ENCODE peak calls at places on chromosomes 3 and 15, in seven cellular contexts. F is upper lobe of right lung; K is CD8-positive, alpha-beta T cell; G is pancreas; S is thoracic aorta; R is transverse colon; L is GM12878. B is an unnamed sample.

GRCh38 chr3:171748341-171748918 is 61.9 kb downstream of the PLD1 start:
- DNase-seq in G (no peak), L (no peak), S (no peak), F (no peak), K (no peak), R (no peak), B (peak)

GRCh38 chr3:187677604-187678003 is 7.4 kb upstream of the SST start:
- DNase-seq in K (no peak), R (no peak), S (no peak), G (no peak), F (no peak), L (no peak), B (no peak)

GRCh38 chr3:38002291-38002876 is 11.8 kb downstream of the VILL start:
- DNase-seq in G (peak), S (no peak), K (no peak), R (peak), F (peak), L (no peak), B (no peak)

GRCh38 chr3:87287025-87287424 is 10.6 kb upstream of the POU1F1 start:
- DNase-seq in R (no peak), K (no peak), F (no peak), L (no peak), S (no peak), G (no peak), B (peak)

GRCh38 chr3:45981321-45982038 is 14.1 kb downstream of the FYCO1 start:
- DNase-seq in F (no peak), R (no peak), K (no peak), L (no peak), G (no peak), S (no peak), B (peak)

GRCh38 chr15:71777216-71777943 is 33.0 kb upstream of the NR2E3 start:
- DNase-seq in F (no peak), R (no peak), K (no peak), S (no peak), G (no peak), L (no peak), B (no peak)

GRCh38 chr15:73745073-73745472 is 8.1 kb downstream of the INSYN1 start:
- DNase-seq in S (no peak), L (no peak), K (no peak), F (no peak), G (no peak), R (no peak), B (no peak)

GRCh38 chr15:82047493-82048446 is 2.0 kb upstream of the MEX3B start:
- DNase-seq in R (no peak), S (no peak), G (no peak), F (no peak), K (no peak), L (no peak), B (no peak)

GRCh38 chr3:134328147-134328591 is 46.1 kb downstream of the AMOTL2 start:
- DNase-seq in K (no peak), F (no peak), S (no peak), G (no peak), L (no peak), R (no peak), B (peak)

GRCh38 chr3:187319699-187320302 is 28.3 kb upstream of the MASP1 start:
- DNase-seq in K (peak), F (peak), G (peak), L (peak), S (peak), R (peak), B (peak)

GRCh38 chr3:61564405-61565059 is 3.2 kb downstream of the PTPRG start:
- DNase-seq in G (peak), F (peak), R (peak), S (peak), K (no peak), L (no peak), B (peak)

GRCh38 chr3:52092891-52093290 is 36.5 kb upstream of the DUSP7 start:
- DNase-seq in L (no peak), S (no peak), F (peak), G (no peak), R (no peak), K (no peak), B (no peak)

GRCh38 chr15:36595625-36596024 is 16.2 kb downstream of the CDIN1 start:
- DNase-seq in K (no peak), S (no peak), F (no peak), R (no peak), L (no peak), G (no peak), B (no peak)

GRCh38 chr15:64693134-64693533 is 82.3 kb downstream of the RBPMS2 start:
- DNase-seq in S (peak), K (no peak), G (no peak), R (peak), L (no peak), F (no peak), B (peak)

GRCh38 chr15:77821188-77821958 is 188.7 kb upstream of the LINGO1 start:
- DNase-seq in K (peak), L (no peak), G (peak), R (peak), F (no peak), S (no peak), B (peak)

GRCh38 chr3:53102601-53103147 is 27.6 kb downstream of the RFT1 start:
- DNase-seq in R (peak), S (no peak), G (peak), L (peak), F (no peak), K (no peak), B (no peak)

GRCh38 chr15:29136815-29137214 is 132.8 kb downstream of the NSMCE3 start:
- DNase-seq in F (peak), K (no peak), L (no peak), S (no peak), G (no peak), R (no peak), B (no peak)

GRCh38 chr15:75666823-75667501 is 19.2 kb downstream of the SNX33 start:
- DNase-seq in R (peak), G (no peak), K (no peak), F (peak), L (no peak), S (peak), B (peak)

GRCh38 chr3:40713795-40714194 is 189.0 kb downstream of the ZNF621 start:
- DNase-seq in G (no peak), F (no peak), R (no peak), S (no peak), L (peak), K (no peak), B (no peak)

GRCh38 chr15:41876689-41877088 is 17.2 kb downstream of the SPTBN5 start:
- DNase-seq in R (no peak), G (no peak), S (no peak), L (no peak), K (no peak), F (no peak), B (no peak)

GRCh38 chr3:89411211-89411610 is 303.8 kb downstream of the EPHA3 start:
- DNase-seq in R (no peak), G (no peak), F (no peak), K (no peak), S (no peak), L (no peak), B (no peak)

GRCh38 chr15:31162721-31163510 is 61.4 kb upstream of the TRPM1 start:
- DNase-seq in L (no peak), G (no peak), S (no peak), K (no peak), R (no peak), F (no peak), B (no peak)

GRCh38 chr3:111173328-111173900 is 101.8 kb downstream of the NECTIN3 start:
- DNase-seq in F (no peak), K (no peak), L (no peak), S (no peak), R (no peak), G (no peak), B (peak)

GRCh38 chr3:184196536-184196935 is 10.5 kb downstream of the ABCF3 start:
- DNase-seq in R (no peak), L (no peak), F (no peak), S (no peak), G (no peak), K (no peak), B (no peak)

GRCh38 chr15:66682865-66683264 is 19.2 kb upstream of the SMAD6 start:
- DNase-seq in G (no peak), S (no peak), L (no peak), F (no peak), R (no peak), K (no peak), B (peak)

GRCh38 chr15:57343018-57343417 is 33.3 kb upstream of the CGNL1 start:
- DNase-seq in F (no peak), K (no peak), S (no peak), R (no peak), G (no peak), L (no peak), B (no peak)

GRCh38 chr15:57348081-57348480 is 28.2 kb upstream of the CGNL1 start:
- DNase-seq in K (no peak), G (no peak), S (no peak), F (no peak), R (no peak), L (no peak), B (no peak)

GRCh38 chr15:57344282-57344681 is 32.0 kb upstream of the CGNL1 start:
- DNase-seq in S (no peak), F (no peak), K (no peak), R (no peak), G (no peak), L (no peak), B (no peak)

GRCh38 chr15:57343526-57343925 is 32.8 kb upstream of the CGNL1 start:
- DNase-seq in S (no peak), F (no peak), K (no peak), G (no peak), R (no peak), L (no peak), B (no peak)

DNA sequence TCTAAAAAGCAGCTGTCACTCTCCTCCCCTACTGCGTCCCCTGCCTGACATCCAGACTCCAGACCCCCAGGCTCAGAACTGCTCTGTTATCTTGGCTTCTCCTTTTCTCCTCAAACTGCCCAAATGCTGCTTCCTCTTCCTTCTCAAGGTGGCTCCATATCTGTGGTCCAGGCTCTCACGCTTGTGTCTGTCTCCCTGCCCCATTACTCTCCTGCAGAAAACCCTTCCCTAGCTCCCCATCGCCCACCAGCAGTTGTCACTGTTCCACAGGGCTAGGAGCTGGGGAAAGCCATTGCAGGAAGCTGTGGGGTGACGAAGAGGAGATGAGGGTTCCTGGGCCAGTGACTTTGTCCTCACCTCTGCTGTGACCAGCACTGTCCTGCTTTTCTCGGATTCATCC is 30.7 kb upstream of the CGNL1 start:
- DNase-seq in L (no peak), G (no peak), F (no peak), K (no peak), S (no peak), R (no peak), B (no peak)
- TF ChIP-seq CTCF in L (no peak), G (no peak), F (peak), K (no peak), S (no peak), R (no peak), B (peak)

DNA sequence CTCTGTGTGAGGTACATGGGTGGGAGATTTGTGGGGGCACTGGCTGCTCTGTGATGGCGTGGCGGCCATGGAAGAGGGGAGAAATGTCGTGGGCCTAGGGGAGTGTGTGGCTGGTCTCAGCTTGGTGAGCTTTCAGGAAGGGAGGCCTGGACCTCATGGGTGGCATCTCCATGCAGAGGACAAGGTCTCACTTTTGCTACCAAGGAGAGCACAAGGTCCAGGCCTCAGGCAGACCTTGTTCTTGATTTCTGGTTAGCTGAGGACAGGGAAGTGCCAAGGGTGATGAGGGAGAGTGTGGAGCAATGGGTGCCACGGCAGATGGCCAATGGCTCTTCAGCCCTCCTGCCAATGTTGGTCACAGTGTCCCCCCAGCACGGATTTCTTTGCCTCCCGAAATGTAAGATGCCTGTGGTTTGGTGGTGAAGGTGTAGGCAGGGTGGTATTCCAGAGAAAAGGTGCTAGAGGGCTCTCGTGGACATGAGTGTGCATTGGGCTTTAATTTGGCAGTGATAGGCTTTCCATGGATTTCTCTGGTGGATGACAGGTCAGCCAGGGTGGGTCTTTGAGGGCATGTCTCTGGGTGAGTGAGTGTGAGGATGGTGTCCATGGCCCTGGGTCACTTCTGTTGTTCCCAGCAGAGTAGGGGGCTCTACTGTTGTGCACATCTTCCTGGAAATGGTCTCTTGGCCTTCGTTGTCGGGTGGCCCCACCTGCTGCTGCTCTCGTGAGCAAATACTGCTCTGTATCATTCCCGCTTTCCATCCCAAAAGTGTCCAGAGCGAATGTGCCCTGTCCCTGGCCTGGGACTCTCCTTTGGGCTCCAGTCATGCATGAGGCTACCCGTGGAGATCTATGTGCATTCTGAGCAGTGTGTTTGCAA is 108.0 kb downstream of the SNRPN start:
- DNase-seq in L (no peak), R (no peak), G (no peak), S (no peak), F (no peak), K (no peak), B (no peak)
- H3K4me3 ChIP-seq in L (no peak), R (no peak), G (no peak), S (peak), F (no peak), K (peak), B (no peak)

DNA sequence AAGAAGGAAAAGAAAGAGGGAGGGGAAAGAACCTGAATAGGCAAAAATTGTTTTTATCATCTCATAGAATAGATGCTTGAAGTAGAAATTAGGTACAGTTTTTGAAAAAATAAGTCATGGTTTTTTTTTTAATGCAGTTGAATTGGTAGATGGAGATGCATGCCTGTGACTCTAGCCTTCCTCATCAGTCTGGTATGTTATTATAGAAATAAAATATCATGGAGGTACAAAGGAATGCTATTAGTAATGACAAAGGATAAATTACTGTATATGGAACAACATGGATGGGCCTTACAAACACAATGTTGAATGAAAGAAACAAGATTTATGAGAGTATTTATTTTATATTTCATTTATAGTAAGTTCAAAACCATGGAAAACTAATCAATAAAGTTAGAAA is 162.4 kb upstream of the GALNT15 start:
- DNase-seq in F (no peak), L (no peak), R (no peak), G (no peak), S (no peak), K (no peak), B (peak)
- H3K27ac ChIP-seq in F (no peak), L (no peak), R (no peak), G (no peak), S (no peak), K (no peak), B (peak)

GRCh38 chr3:112980080-112980479 is 5.2 kb upstream of the CD200R1 start:
- DNase-seq in G (no peak), L (no peak), K (no peak), R (no peak), S (no peak), F (no peak), B (no peak)

GRCh38 chr3:112982710-112983109 is 7.8 kb upstream of the CD200R1 start:
- DNase-seq in K (no peak), S (no peak), G (no peak), L (no peak), F (no peak), R (no peak), B (no peak)

GRCh38 chr3:112976001-112976400 is 1.1 kb upstream of the CD200R1 start:
- DNase-seq in L (no peak), G (no peak), F (no peak), K (no peak), S (no peak), R (no peak), B (no peak)

GRCh38 chr3:112976953-112977352 is 2.0 kb upstream of the CD200R1 start:
- DNase-seq in S (no peak), F (no peak), L (no peak), R (no peak), K (no peak), G (no peak), B (no peak)

GRCh38 chr3:112979244-112979832 is 4.4 kb upstream of the CD200R1 start:
- DNase-seq in G (no peak), R (no peak), K (peak), L (no peak), F (no peak), S (no peak), B (no peak)
- TF ChIP-seq CTCF in G (peak), R (peak), K (peak), L (peak), F (peak), S (peak), B (peak)

GRCh38 chr3:98531622-98532274 is at the start of gene GPR15:
- DNase-seq in R (no peak), F (no peak), S (no peak), G (no peak), L (no peak), K (no peak), B (no peak)

GRCh38 chr3:98534168-98534567 is 2.4 kb downstream of the GPR15 start:
- DNase-seq in L (no peak), K (no peak), R (no peak), F (no peak), S (no peak), G (no peak), B (no peak)

GRCh38 chr3:98534734-98535133 is 3.0 kb downstream of the GPR15 start:
- DNase-seq in L (no peak), S (no peak), G (no peak), F (no peak), K (no peak), R (no peak), B (no peak)

GRCh38 chr3:98532275-98532637 is 478 bp downstream of the GPR15 start:
- DNase-seq in G (no peak), F (no peak), R (no peak), L (no peak), K (no peak), S (no peak), B (no peak)

DNA sequence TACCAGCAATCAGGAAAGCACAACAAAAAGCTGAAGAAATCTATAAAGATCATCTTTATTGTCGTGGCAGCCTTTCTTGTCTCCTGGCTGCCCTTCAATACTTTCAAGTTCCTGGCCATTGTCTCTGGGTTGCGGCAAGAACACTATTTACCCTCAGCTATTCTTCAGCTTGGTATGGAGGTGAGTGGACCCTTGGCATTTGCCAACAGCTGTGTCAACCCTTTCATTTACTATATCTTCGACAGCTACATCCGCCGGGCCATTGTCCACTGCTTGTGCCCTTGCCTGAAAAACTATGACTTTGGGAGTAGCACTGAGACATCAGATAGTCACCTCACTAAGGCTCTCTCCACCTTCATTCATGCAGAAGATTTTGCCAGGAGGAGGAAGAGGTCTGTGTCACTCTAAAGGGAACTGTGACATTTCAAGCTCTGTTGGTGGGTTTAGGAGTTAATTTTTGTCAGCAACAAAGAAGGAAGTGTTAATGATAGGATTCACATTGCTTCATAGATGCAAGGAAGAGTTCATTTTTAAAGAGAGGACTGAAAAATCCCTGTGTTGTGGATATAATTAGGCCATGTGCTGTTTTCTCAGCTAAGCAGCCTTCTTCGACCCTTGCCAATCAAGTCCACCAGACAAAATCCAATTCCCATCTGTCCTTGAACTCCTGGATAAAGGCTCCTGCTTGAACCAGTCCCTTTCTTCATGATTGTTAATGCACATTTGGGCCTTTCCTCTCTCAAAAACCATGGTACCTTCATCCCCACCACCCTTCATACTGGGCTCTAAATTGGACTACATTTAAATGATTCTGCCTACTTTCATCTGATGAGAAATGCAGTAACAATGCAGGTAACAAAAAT is 1.2 kb downstream of the GPR15 start:
- DNase-seq in S (no peak), K (no peak), G (no peak), L (no peak), R (no peak), F (no peak), B (no peak)
- H3K4me3 ChIP-seq in S (no peak), K (no peak), G (no peak), L (peak), R (peak), F (peak), B (no peak)

DNA sequence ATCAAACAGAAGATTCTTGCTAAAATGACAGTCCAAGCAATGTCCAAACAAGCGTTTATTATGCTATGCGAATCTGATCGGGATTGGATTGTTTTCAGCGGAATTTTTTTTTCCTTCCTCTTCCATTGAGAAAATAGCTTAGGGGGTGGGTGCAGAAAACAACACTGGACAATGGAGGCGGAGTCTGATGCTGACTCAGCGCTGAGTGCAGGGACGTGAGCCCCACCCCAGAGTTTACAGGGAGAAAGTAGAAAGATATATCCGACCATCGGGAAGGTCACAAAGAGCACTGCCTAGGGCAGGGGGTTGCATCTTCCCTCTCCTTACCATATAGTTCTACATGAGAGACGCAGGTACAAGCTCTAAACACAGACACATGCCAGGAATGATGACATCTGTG is 117.0 kb downstream of the FOXP1 start:
- DNase-seq in K (no peak), F (no peak), L (no peak), S (no peak), R (no peak), G (no peak), B (no peak)
- H3K27ac ChIP-seq in K (no peak), F (no peak), L (no peak), S (no peak), R (no peak), G (no peak), B (no peak)